ENCODE peak calls at places on chromosomes 11 and 22, in ten cellular contexts. B is heart left ventricle; J is CD8-positive, alpha-beta T cell; Y is fibroblast of lung; S is upper lobe of right lung; W is osteoblast; I is fibroblast of mammary gland; O is WTC11; P is dorsolateral prefrontal cortex; R is GM06990. M is an unnamed sample.

GRCh38 chr22:32842486-32842885 is 41.0 kb downstream of the TIMP3 start:
- DNase-seq in I (peak), R (no peak), W (no peak), Y (peak), J (no peak), O (no peak), P (no peak), S (no peak), B (no peak), M (no peak)

GRCh38 chr22:37244922-37245722 is 1.1 kb upstream of the RAC2 start:
- DNase-seq in J (no peak), Y (no peak), W (peak), R (peak), S (peak), B (no peak), P (no peak), O (no peak), I (no peak), M (peak)

GRCh38 chr11:64796047-64796756 is 6.8 kb downstream of the MAP4K2 start:
- DNase-seq in Y (no peak), I (no peak), S (peak), O (no peak), P (no peak), B (no peak), J (no peak), R (no peak), W (peak), M (peak)

GRCh38 chr22:19179472-19180048 is 1.0 kb upstream of the SLC25A1 start:
- DNase-seq in I (peak), W (peak), P (peak), O (peak), Y (peak), S (peak), R (peak), B (peak), J (no peak), M (peak)

GRCh38 chr22:26579331-26579886 is 10.5 kb downstream of the TPST2 start:
- DNase-seq in B (peak), P (no peak), W (no peak), Y (no peak), J (no peak), R (peak), I (no peak), S (peak), O (no peak), M (peak)

GRCh38 chr11:65435981-65436411 is 13.4 kb downstream of the NEAT1 start:
- DNase-seq in I (peak), P (no peak), Y (no peak), W (no peak), S (peak), O (no peak), R (no peak), J (no peak), B (no peak), M (no peak)

GRCh38 chr11:106152824-106153223 is 75.4 kb downstream of the AASDHPPT start:
- DNase-seq in O (no peak), J (no peak), Y (peak), B (no peak), R (no peak), S (no peak), P (no peak), W (no peak), I (peak), M (no peak)

GRCh38 chr11:88355887-88356286 is 18.4 kb upstream of the CTSC start:
- DNase-seq in R (no peak), W (no peak), J (no peak), P (no peak), S (no peak), Y (no peak), O (no peak), I (no peak), B (no peak), M (no peak)

GRCh38 chr11:65574963-65575567 is 788 bp upstream of the EHBP1L1 start:
- DNase-seq in P (peak), J (no peak), R (no peak), B (no peak), S (no peak), Y (no peak), O (no peak), W (peak), I (peak), M (no peak)

GRCh38 chr11:93476796-93477195 is 66.4 kb downstream of the SMCO4 start:
- DNase-seq in O (no peak), I (peak), R (no peak), W (peak), J (no peak), B (no peak), P (no peak), S (no peak), Y (peak), M (no peak)

GRCh38 chr22:36194971-36195370 is 6.6 kb downstream of the APOL4 start:
- DNase-seq in S (no peak), B (peak), R (no peak), P (peak), Y (peak), W (peak), I (peak), J (peak), O (peak), M (peak)

GRCh38 chr22:49476176-49476575 is 351.5 kb downstream of the BRD1 start:
- DNase-seq in O (no peak), P (no peak), W (no peak), R (no peak), S (no peak), J (no peak), Y (no peak), B (no peak), I (no peak), M (no peak)

GRCh38 chr11:105135873-105136272 is 3.7 kb downstream of the CARD18 start:
- DNase-seq in O (no peak), J (no peak), R (no peak), S (no peak), P (no peak), W (no peak), I (no peak), Y (no peak), B (no peak), M (no peak)

GRCh38 chr11:33557201-33557600 is 143.4 kb downstream of the C11orf91 start:
- DNase-seq in B (no peak), W (no peak), R (no peak), J (no peak), S (no peak), Y (peak), I (peak), O (no peak), P (no peak), M (no peak)

GRCh38 chr22:36381513-36382079 is 6.2 kb downstream of the MYH9 start:
- DNase-seq in O (no peak), W (no peak), R (no peak), B (no peak), P (no peak), I (no peak), Y (no peak), S (no peak), J (no peak), M (no peak)

GRCh38 chr22:30325065-30325720 is 1.5 kb downstream of the TBC1D10A start:
- DNase-seq in J (no peak), S (no peak), I (peak), W (peak), R (no peak), B (no peak), Y (peak), P (no peak), O (no peak), M (no peak)

GRCh38 chr11:15519124-15519791 is 404.5 kb downstream of the INSC start:
- DNase-seq in Y (no peak), B (no peak), S (no peak), R (peak), W (no peak), P (no peak), J (no peak), O (no peak), I (no peak), M (peak)

GRCh38 chr22:44067033-44067432 is 42.9 kb downstream of the PARVB start:
- DNase-seq in P (no peak), J (no peak), Y (no peak), I (no peak), O (no peak), S (no peak), W (peak), B (no peak), R (no peak), M (no peak)

GRCh38 chr22:49771266-49772065 is 56.2 kb downstream of the BRD1 start:
- DNase-seq in R (no peak), P (no peak), S (no peak), B (peak), I (no peak), J (no peak), O (peak), Y (no peak), W (peak), M (no peak)

GRCh38 chr11:75347781-75348613 is 3.5 kb downstream of the ARRB1 start:
- DNase-seq in Y (peak), I (peak), R (no peak), S (no peak), B (no peak), P (no peak), J (no peak), O (no peak), W (peak), M (no peak)

GRCh38 chr22:38284042-38284402 is 11.2 kb upstream of the TMEM184B start:
- DNase-seq in S (no peak), Y (peak), P (no peak), W (peak), J (no peak), B (no peak), R (no peak), I (peak), O (no peak), M (no peak)

GRCh38 chr22:28883657-28883916 is 215 bp downstream of the ZNRF3 start:
- DNase-seq in J (no peak), Y (no peak), R (no peak), B (no peak), S (no peak), W (no peak), I (no peak), P (no peak), O (no peak), M (no peak)

GRCh38 chr11:128407962-128408361 is 179.4 kb downstream of the ETS1 start:
- DNase-seq in J (no peak), B (no peak), I (peak), R (no peak), P (no peak), O (no peak), W (no peak), Y (peak), S (no peak), M (no peak)

GRCh38 chr11:75383246-75383645 is 16.1 kb upstream of the RPS3 start:
- DNase-seq in I (no peak), S (peak), Y (no peak), P (no peak), B (no peak), W (no peak), O (peak), J (no peak), R (no peak), M (no peak)

GRCh38 chr11:35651263-35651662 is 11.3 kb upstream of the TRIM44 start:
- DNase-seq in O (no peak), W (no peak), Y (no peak), R (no peak), S (no peak), I (no peak), B (no peak), J (no peak), P (no peak), M (no peak)

GRCh38 chr22:33119044-33119443 is 60.9 kb upstream of the SYN3 start:
- DNase-seq in W (no peak), O (no peak), S (no peak), J (no peak), P (no peak), I (no peak), B (no peak), R (no peak), Y (no peak), M (no peak)

GRCh38 chr11:83046626-83047172 is 25.0 kb downstream of the RAB30 start:
- DNase-seq in I (peak), P (no peak), B (no peak), Y (peak), J (no peak), O (no peak), W (no peak), R (no peak), S (no peak), M (no peak)

GRCh38 chr22:33024626-33025025 is 33.6 kb downstream of the SYN3 start:
- DNase-seq in R (no peak), W (no peak), S (no peak), I (no peak), P (no peak), Y (peak), O (no peak), J (no peak), B (no peak), M (no peak)

GRCh38 chr22:45511847-45512261 is 9.2 kb downstream of the FBLN1 start:
- DNase-seq in W (peak), P (no peak), B (peak), S (no peak), I (peak), R (no peak), O (no peak), J (no peak), Y (peak), M (no peak)

GRCh38 chr11:129373489-129373953 is 2.1 kb upstream of the BARX2 start:
- DNase-seq in O (peak), Y (peak), W (peak), I (peak), S (no peak), R (no peak), P (no peak), J (no peak), B (no peak), M (no peak)

GRCh38 chr11:94186342-94187203 is 57.9 kb downstream of the PANX1 start:
- DNase-seq in W (no peak), R (no peak), Y (no peak), I (no peak), B (no peak), J (no peak), S (no peak), O (no peak), P (no peak), M (no peak)

GRCh38 chr11:95512682-95513081 is 276.9 kb downstream of the FAM76B start:
- DNase-seq in O (no peak), R (no peak), W (peak), J (no peak), I (peak), S (no peak), B (no peak), Y (peak), P (no peak), M (no peak)

GRCh38 chr22:20750461-20751184 is 23.3 kb upstream of the SERPIND1 start:
- DNase-seq in P (peak), O (no peak), J (no peak), Y (peak), W (peak), S (peak), B (peak), R (peak), I (peak), M (peak)

GRCh38 chr11:82980292-82980691 is 78.8 kb downstream of the DDIAS start:
- DNase-seq in R (no peak), B (no peak), O (no peak), S (no peak), P (no peak), J (no peak), I (peak), W (peak), Y (peak), M (no peak)

GRCh38 chr22:37326726-37327125 is 44.4 kb downstream of the CYTH4 start:
- DNase-seq in W (no peak), I (no peak), S (peak), O (no peak), P (no peak), J (no peak), B (no peak), Y (no peak), R (no peak), M (no peak)

GRCh38 chr22:48827904-48828555 is 999.6 kb downstream of the BRD1 start:
- DNase-seq in B (peak), W (no peak), S (peak), O (no peak), Y (no peak), R (no peak), P (no peak), J (no peak), I (no peak), M (no peak)

GRCh38 chr11:68439355-68440065 is 21.0 kb upstream of the PPP6R3 start:
- DNase-seq in I (no peak), P (no peak), B (no peak), W (no peak), Y (no peak), R (no peak), S (no peak), O (no peak), J (no peak), M (no peak)

GRCh38 chr11:79087957-79088318 is 352.9 kb downstream of the TENM4 start:
- DNase-seq in J (no peak), P (no peak), B (no peak), S (no peak), W (no peak), O (no peak), R (no peak), I (no peak), Y (peak), M (no peak)

GRCh38 chr11:32435511-32435946 is at the start of gene WT1:
- DNase-seq in B (peak), R (no peak), W (no peak), O (peak), J (no peak), P (no peak), Y (no peak), I (no peak), S (no peak), M (no peak)

GRCh38 chr11:78034623-78035022 is 11.5 kb upstream of the KCTD14 start:
- DNase-seq in S (no peak), I (no peak), J (no peak), W (no peak), O (no peak), R (no peak), P (no peak), B (no peak), Y (no peak), M (no peak)
- TF ChIP-seq CTCF in S (no peak), I (no peak), J (no peak), W (no peak), O (no peak), R (peak), P (no peak), B (no peak), Y (no peak), M (no peak)

DNA sequence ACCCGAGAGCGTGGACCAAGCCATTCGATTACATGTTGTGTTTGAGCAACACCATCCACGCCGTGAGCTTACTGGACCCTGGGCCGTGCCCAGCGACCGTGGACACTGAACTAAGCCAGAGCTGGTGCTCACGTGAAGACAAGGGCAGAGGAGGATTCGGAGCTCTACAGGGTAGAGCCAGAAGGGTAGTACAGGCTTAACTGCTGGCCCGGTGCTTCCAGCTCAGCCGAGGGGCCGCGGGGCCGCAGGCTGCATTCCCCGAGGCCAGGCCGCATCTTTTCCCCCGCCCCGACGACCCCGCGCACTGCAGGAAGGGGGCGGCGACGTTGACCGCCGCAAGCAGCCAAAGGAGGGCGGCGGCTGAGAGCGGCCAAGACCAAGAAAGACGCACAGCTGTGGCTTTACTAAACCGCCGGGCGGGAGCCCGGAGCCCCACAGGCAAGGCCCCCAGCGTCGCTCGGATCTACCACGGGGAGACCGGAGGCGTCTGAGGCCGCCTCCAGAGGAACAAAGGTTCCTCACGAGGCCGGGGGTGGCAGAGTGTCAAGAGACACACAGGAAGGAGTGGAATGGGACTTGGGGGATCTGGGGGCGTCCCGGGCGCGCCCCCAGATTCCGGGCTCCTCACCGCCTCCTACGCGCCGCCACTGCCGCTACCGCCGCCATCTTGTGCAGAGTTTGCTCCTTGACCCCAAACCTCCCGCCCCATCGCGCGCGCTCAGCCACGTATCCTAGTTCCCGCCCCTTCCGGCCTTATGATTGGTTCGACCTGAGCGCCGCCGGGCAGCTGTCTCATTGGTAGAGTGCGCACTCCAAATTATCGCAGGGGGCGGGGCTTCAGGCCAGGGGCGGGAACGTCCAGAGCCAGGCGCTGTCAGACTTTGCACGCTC is at the start of gene GANAB:
- DNase-seq in J (peak), B (peak), P (peak), Y (peak), R (peak), W (peak), O (peak), I (peak), S (peak), M (peak)
- TF ChIP-seq CTCF in J (no peak), B (no peak), P (peak), Y (no peak), R (no peak), W (no peak), O (no peak), I (no peak), S (no peak), M (no peak)

GRCh38 chr11:57644748-57645715 is 4.7 kb downstream of the YPEL4 start:
- DNase-seq in W (peak), Y (peak), O (peak), I (peak), P (peak), J (peak), S (peak), B (peak), R (peak), M (peak)
- TF ChIP-seq CTCF in W (peak), Y (peak), O (peak), I (peak), P (peak), J (peak), S (peak), B (peak), R (peak), M (peak)

GRCh38 chr11:57662893-57663292 is 5.0 kb upstream of the ZDHHC5 start:
- DNase-seq in W (no peak), P (no peak), I (no peak), R (no peak), B (no peak), S (no peak), Y (no peak), J (no peak), O (no peak), M (no peak)
- TF ChIP-seq CTCF in W (peak), P (no peak), I (no peak), R (peak), B (no peak), S (no peak), Y (no peak), J (no peak), O (no peak), M (peak)

DNA sequence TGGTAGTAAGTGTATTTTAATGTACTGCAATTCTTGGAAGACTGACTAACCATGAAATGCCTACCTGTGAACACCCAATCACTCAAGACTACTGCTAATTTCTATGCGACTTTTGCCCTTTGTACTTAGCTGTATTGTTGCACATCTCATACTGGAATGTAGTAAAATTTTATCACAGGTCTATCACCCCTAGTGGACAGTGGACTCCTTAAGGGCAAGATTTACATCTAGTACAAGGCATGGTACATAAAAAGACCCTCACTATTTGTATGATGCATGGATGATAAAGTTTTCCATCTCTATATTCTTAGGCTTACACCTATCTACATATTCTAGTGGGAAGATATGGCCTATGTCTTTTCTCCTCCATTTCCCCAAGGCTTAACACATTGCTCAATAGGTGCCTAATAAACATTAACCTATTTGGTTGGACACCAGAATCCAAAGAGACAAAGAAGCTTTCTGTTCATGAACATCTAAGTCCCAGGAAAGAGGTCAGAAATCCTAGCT is 26.1 kb downstream of the SERGEF start:
- DNase-seq in Y (no peak), B (no peak), S (no peak), W (no peak), R (no peak), P (no peak), I (no peak), O (no peak), J (no peak), M (no peak)
- TF ChIP-seq CTCF in Y (no peak), B (no peak), S (no peak), W (peak), R (no peak), P (no peak), I (peak), O (no peak), J (no peak), M (no peak)